ENCODE peak calls at places on chromosomes 6 and 20, in five cellular contexts. S is GM04504; N is activated T-helper 1 cell treated with anti-CD3 and anti-CD28 coated beads, Interleukin-2, amount 50 U/mL, for 16 hours; B is NCI-H1930; A is memory B cell. O is an unnamed sample.

GRCh38 chr6:24504642-24505586 is 10.1 kb downstream of the ALDH5A1 start:
- DNase-seq in S (no peak), N (no peak), B (no peak), A (no peak), O (no peak)

GRCh38 chr6:41358503-41358902 is 23.1 kb downstream of the NCR2 start:
- DNase-seq in S (no peak), N (no peak), B (no peak), A (no peak), O (no peak)

GRCh38 chr6:167825059-167825758 is 1.5 kb upstream of the AFDN start:
- DNase-seq in S (no peak), N (no peak), B (no peak), A (no peak), O (no peak)

GRCh38 chr6:46926481-46926880 is 4.7 kb upstream of the ADGRF5 start:
- DNase-seq in S (no peak), N (no peak), B (no peak), A (no peak), O (no peak)

GRCh38 chr20:24934101-24934661 is 14.9 kb upstream of the CST7 start:
- DNase-seq in S (no peak), N (no peak), B (no peak), A (no peak), O (no peak)

GRCh38 chr6:30483677-30484279 is 5.5 kb upstream of the HLA-E start:
- DNase-seq in S (no peak), N (no peak), B (peak; percentile 8), A (no peak), O (peak; percentile 28)

GRCh38 chr6:52063584-52064400 is 23.6 kb downstream of the PKHD1 start:
- DNase-seq in S (no peak), N (peak; percentile 27), B (no peak), A (peak; percentile 18), O (no peak)

GRCh38 chr6:130863415-130864230 is 36.4 kb downstream of the SMLR1 start:
- DNase-seq in S (no peak), N (no peak), B (no peak), A (no peak), O (no peak)

GRCh38 chr6:50905297-50905696 is 86.6 kb downstream of the TFAP2B start:
- DNase-seq in S (no peak), N (no peak), B (no peak), A (no peak), O (no peak)

GRCh38 chr6:167977717-167978467 is 19.6 kb upstream of the KIF25 start:
- DNase-seq in S (no peak), N (no peak), B (no peak), A (no peak), O (no peak)

GRCh38 chr6:96301023-96301422 is 220.6 kb upstream of the UFL1 start:
- DNase-seq in S (no peak), N (no peak), B (no peak), A (no peak), O (no peak)

GRCh38 chr6:78611886-78612480 is 255.4 kb upstream of the IRAK1BP1 start:
- DNase-seq in S (no peak), N (no peak), B (no peak), A (no peak), O (no peak)

GRCh38 chr6:90849686-90850085 is 262.8 kb upstream of the MAP3K7 start:
- DNase-seq in S (no peak), N (no peak), B (no peak), A (no peak), O (no peak)

GRCh38 chr6:81630719-81631118 is 121.8 kb downstream of the TENT5A start:
- DNase-seq in S (no peak), N (no peak), B (no peak), A (no peak), O (no peak)